ENCODE peak calls at places on chromosome 16, in ten cellular contexts. P is activated CD4-positive, alpha-beta T cell treated with anti-CD3 and anti-CD28 coated beads, Interleukin-2, amount 10 ng/mL, durations not matched to agents 24 days and 14 days; X is GOT3; A is ELR; I is erythroblast; C is HuH-7.5; R is IMR-90; U is RCC 7860; L is midbrain; Q is dorsolateral prefrontal cortex. G is an unnamed sample.

GRCh38 chr16:85002643-85003042 is 8.7 kb downstream of the ZDHHC7 start:
- DNase-seq in P (peak; percentile 69), X (no peak), A (no peak), I (no peak), C (no peak), R (no peak), U (peak; percentile 73), L (peak; percentile 8), Q (no peak), G (peak; percentile 56)

GRCh38 chr16:4591191-4591590 is 23.5 kb downstream of the UBALD1 start:
- DNase-seq in P (no peak), X (no peak), A (no peak), I (no peak), C (no peak), R (no peak), U (no peak), L (no peak), Q (no peak), G (no peak)

GRCh38 chr16:48365030-48365600 is 20.1 kb downstream of the SIAH1 start:
- DNase-seq in P (no peak), X (no peak), A (no peak), I (no peak), C (no peak), R (no peak), U (no peak), L (no peak), Q (no peak), G (no peak)

GRCh38 chr16:71895679-71896385 is 501 bp downstream of the IST1 start:
- DNase-seq in P (no peak), X (no peak), A (peak; percentile 69), I (peak; percentile 78), C (peak; percentile 17), R (peak; percentile 50), U (no peak), L (peak; percentile 16), Q (peak; percentile 55), G (peak; percentile 47)

GRCh38 chr16:21023509-21024202 is 123.1 kb downstream of the LYRM1 start:
- DNase-seq in P (peak; percentile 67), X (no peak), A (no peak), I (peak; percentile 76), C (no peak), R (no peak), U (no peak), L (no peak), Q (no peak), G (peak; percentile 53)

GRCh38 chr16:89118361-89119061 is 24.9 kb downstream of the ACSF3 start:
- DNase-seq in P (no peak), X (no peak), A (no peak), I (no peak), C (no peak), R (no peak), U (no peak), L (no peak), Q (peak; percentile 33), G (no peak)

GRCh38 chr16:76837872-76838271 is 353.1 kb upstream of the MON1B start:
- DNase-seq in P (no peak), X (no peak), A (no peak), I (no peak), C (no peak), R (no peak), U (no peak), L (no peak), Q (no peak), G (no peak)

GRCh38 chr16:81576696-81577095 is 132.1 kb downstream of the CMIP start:
- DNase-seq in P (no peak), X (no peak), A (no peak), I (no peak), C (no peak), R (no peak), U (no peak), L (no peak), Q (no peak), G (no peak)

GRCh38 chr16:61862756-61863155 is 173.5 kb downstream of the CDH8 start:
- DNase-seq in P (no peak), X (no peak), A (no peak), I (no peak), C (no peak), R (no peak), U (no peak), L (peak; percentile 85), Q (no peak), G (no peak)

GRCh38 chr16:87297918-87298631 is 19.1 kb downstream of the C16orf95 start:
- DNase-seq in P (peak; percentile 82), X (no peak), A (peak; percentile 47), I (peak; percentile 32), C (peak; percentile 71), R (peak; percentile 10), U (no peak), L (peak; percentile 6), Q (no peak), G (no peak)

GRCh38 chr16:86218479-86219170 is 291.7 kb upstream of the FOXF1 start:
- DNase-seq in P (no peak), X (no peak), A (no peak), I (no peak), C (no peak), R (no peak), U (no peak), L (no peak), Q (no peak), G (no peak)

GRCh38 chr16:626787-627457 is 3.9 kb upstream of the WFIKKN1 start:
- DNase-seq in P (no peak), X (peak; percentile 73), A (peak; percentile 97), I (no peak), C (no peak), R (peak; percentile 97), U (peak; percentile 98), L (no peak), Q (peak; percentile 82), G (peak; percentile 60)

GRCh38 chr16:79267781-79268180 is 332.8 kb downstream of the MAF start:
- DNase-seq in P (no peak), X (no peak), A (no peak), I (no peak), C (no peak), R (no peak), U (no peak), L (no peak), Q (no peak), G (no peak)

GRCh38 chr16:55834044-55834443 is 1.1 kb upstream of the CES1 start:
- DNase-seq in P (no peak), X (no peak), A (no peak), I (no peak), C (no peak), R (no peak), U (no peak), L (no peak), Q (no peak), G (no peak)

GRCh38 chr16:89448656-89449055 is 41.7 kb downstream of the ANKRD11 start:
- DNase-seq in P (no peak), X (no peak), A (no peak), I (no peak), C (no peak), R (no peak), U (no peak), L (no peak), Q (no peak), G (peak; percentile 37)

GRCh38 chr16:81458827-81459598 is 14.4 kb downstream of the CMIP start:
- DNase-seq in P (no peak), X (no peak), A (no peak), I (no peak), C (no peak), R (no peak), U (no peak), L (no peak), Q (no peak), G (no peak)

GRCh38 chr16:81831722-81832126 is 52.6 kb downstream of the PLCG2 start:
- DNase-seq in P (peak; percentile 76), X (no peak), A (peak; percentile 62), I (peak; percentile 15), C (no peak), R (no peak), U (no peak), L (peak; percentile 32), Q (peak; percentile 47), G (peak; percentile 54)

GRCh38 chr16:83356266-83356665 is 451.5 kb upstream of the HSBP1 start:
- DNase-seq in P (peak; percentile 60), X (no peak), A (peak; percentile 83), I (peak; percentile 23), C (peak; percentile 29), R (peak; percentile 65), U (peak; percentile 45), L (peak; percentile 51), Q (no peak), G (peak; percentile 24)

GRCh38 chr16:9050102-9050830 is 41.2 kb upstream of the HAPSTR1 start:
- DNase-seq in P (peak; percentile 64), X (no peak), A (peak; percentile 28), I (peak; percentile 52), C (no peak), R (peak; percentile 16), U (no peak), L (no peak), Q (no peak), G (no peak)

GRCh38 chr16:20938426-20938825 is 37.9 kb downstream of the LYRM1 start:
- DNase-seq in P (peak; percentile 60), X (no peak), A (peak; percentile 73), I (no peak), C (no peak), R (peak; percentile 56), U (no peak), L (no peak), Q (no peak), G (no peak)

GRCh38 chr16:85384831-85385462 is 228.2 kb upstream of the GSE1 start:
- DNase-seq in P (no peak), X (no peak), A (no peak), I (no peak), C (no peak), R (no peak), U (no peak), L (no peak), Q (no peak), G (peak; percentile 7)

GRCh38 chr16:64745275-64745674 is 376.6 kb downstream of the CDH11 start:
- DNase-seq in P (no peak), X (no peak), A (no peak), I (no peak), C (no peak), R (peak; percentile 3), U (no peak), L (no peak), Q (no peak), G (no peak)

GRCh38 chr16:57377080-57377841 is 5.0 kb downstream of the CX3CL1 start:
- DNase-seq in P (peak; percentile 59), X (no peak), A (peak; percentile 82), I (no peak), C (no peak), R (peak; percentile 85), U (peak; percentile 58), L (no peak), Q (no peak), G (no peak)

GRCh38 chr16:30032083-30032819 is 1.2 kb upstream of the TLCD3B start:
- DNase-seq in P (peak; percentile 90), X (peak; percentile 21), A (peak; percentile 75), I (peak; percentile 69), C (peak; percentile 63), R (peak; percentile 67), U (peak; percentile 50), L (peak; percentile 66), Q (no peak), G (peak; percentile 41)

GRCh38 chr16:64356267-64356666 is 765.6 kb downstream of the CDH11 start:
- DNase-seq in P (peak; percentile 21), X (no peak), A (peak; percentile 57), I (no peak), C (no peak), R (peak; percentile 87), U (peak; percentile 96), L (no peak), Q (no peak), G (no peak)

GRCh38 chr16:49352923-49353322 is 20.7 kb upstream of the C16orf78 start:
- DNase-seq in P (no peak), X (no peak), A (peak; percentile 10), I (no peak), C (peak; percentile 23), R (no peak), U (no peak), L (no peak), Q (no peak), G (no peak)